ENCODE peak calls at places on chromosome 5, in seven cellular contexts. One of them, this sample, is unnamed.

GRCh38 chr5:22411950-22412349 is 441.2 kb downstream of the CDH12 start:
- DNase-seq in coronary artery: no peak
- DNase-seq in AG04450: no peak
- DNase-seq in type B pancreatic cell: no peak
- DNase-seq in MCF 10A: no peak
- DNase-seq in GM13977: no peak
- DNase-seq in heart right ventricle: no peak
- DNase-seq in this sample: no peak

GRCh38 chr5:176865964-176866363 is 33.2 kb downstream of the HK3 start:
- DNase-seq in type B pancreatic cell: no peak
- DNase-seq in GM13977: no peak
- DNase-seq in heart right ventricle: no peak
- DNase-seq in coronary artery: no peak
- DNase-seq in AG04450: no peak
- DNase-seq in MCF 10A: no peak
- DNase-seq in this sample: no peak

GRCh38 chr5:83343345-83343744 is 128.2 kb upstream of the VCAN start:
- DNase-seq in type B pancreatic cell: no peak
- DNase-seq in heart right ventricle: no peak
- DNase-seq in coronary artery: no peak
- DNase-seq in GM13977: no peak
- DNase-seq in AG04450: no peak
- DNase-seq in MCF 10A: no peak
- DNase-seq in this sample: no peak

GRCh38 chr5:149280124-149280523 is 8.5 kb downstream of the AFAP1L1 start:
- DNase-seq in MCF 10A: no peak
- DNase-seq in GM13977: no peak
- DNase-seq in heart right ventricle: no peak
- DNase-seq in type B pancreatic cell: no peak
- DNase-seq in AG04450: no peak
- DNase-seq in coronary artery: no peak
- DNase-seq in this sample: no peak

GRCh38 chr5:16411741-16412455 is 53.7 kb downstream of the ZNF622 start:
- DNase-seq in heart right ventricle: no peak
- DNase-seq in type B pancreatic cell: no peak
- DNase-seq in AG04450: no peak
- DNase-seq in MCF 10A: no peak
- DNase-seq in coronary artery: no peak
- DNase-seq in GM13977: no peak
- DNase-seq in this sample: no peak

GRCh38 chr5:178673801-178674200 is 47.0 kb upstream of the CLK4 start:
- DNase-seq in MCF 10A: peak; percentile 66
- DNase-seq in AG04450: no peak
- DNase-seq in type B pancreatic cell: no peak
- DNase-seq in heart right ventricle: no peak
- DNase-seq in coronary artery: no peak
- DNase-seq in GM13977: no peak
- DNase-seq in this sample: no peak

GRCh38 chr5:53969331-53969730 is 341.0 kb downstream of the ARL15 start:
- DNase-seq in type B pancreatic cell: no peak
- DNase-seq in MCF 10A: no peak
- DNase-seq in AG04450: no peak
- DNase-seq in coronary artery: no peak
- DNase-seq in GM13977: no peak
- DNase-seq in heart right ventricle: no peak
- DNase-seq in this sample: no peak

GRCh38 chr5:141135030-141135717 is at the start of gene PCDHB5:
- DNase-seq in heart right ventricle: peak; percentile 31
- DNase-seq in GM13977: no peak
- DNase-seq in MCF 10A: peak; percentile 18
- DNase-seq in type B pancreatic cell: no peak
- DNase-seq in AG04450: no peak
- DNase-seq in coronary artery: no peak
- DNase-seq in this sample: no peak

GRCh38 chr5:96668725-96669124 is 6.5 kb downstream of the CAST start:
- DNase-seq in coronary artery: no peak
- DNase-seq in type B pancreatic cell: no peak
- DNase-seq in AG04450: no peak
- DNase-seq in MCF 10A: no peak
- DNase-seq in GM13977: no peak
- DNase-seq in heart right ventricle: no peak
- DNase-seq in this sample: no peak

GRCh38 chr5:159198063-159199036 is 11.0 kb downstream of the RNF145 start:
- DNase-seq in MCF 10A: no peak
- DNase-seq in heart right ventricle: no peak
- DNase-seq in GM13977: peak; percentile 64
- DNase-seq in AG04450: no peak
- DNase-seq in type B pancreatic cell: no peak
- DNase-seq in coronary artery: no peak
- DNase-seq in this sample: no peak

GRCh38 chr5:179803651-179804598 is 2.7 kb downstream of the MGAT4B start:
- DNase-seq in MCF 10A: no peak
- DNase-seq in AG04450: no peak
- DNase-seq in heart right ventricle: no peak
- DNase-seq in coronary artery: no peak
- DNase-seq in type B pancreatic cell: no peak
- DNase-seq in GM13977: peak; percentile 39
- DNase-seq in this sample: no peak

GRCh38 chr5:80976985-80977384 is 16.8 kb downstream of the RASGRF2 start:
- DNase-seq in heart right ventricle: no peak
- DNase-seq in GM13977: no peak
- DNase-seq in type B pancreatic cell: no peak
- DNase-seq in coronary artery: no peak
- DNase-seq in AG04450: no peak
- DNase-seq in MCF 10A: no peak
- DNase-seq in this sample: no peak

GRCh38 chr5:172959824-172960799 is 888 bp downstream of the RPL26L1 start:
- DNase-seq in AG04450: no peak
- DNase-seq in MCF 10A: no peak
- DNase-seq in GM13977: no peak
- DNase-seq in heart right ventricle: no peak
- DNase-seq in coronary artery: peak; percentile 72
- DNase-seq in type B pancreatic cell: no peak
- DNase-seq in this sample: no peak

GRCh38 chr5:122093415-122093814 is 15.4 kb upstream of the LOX start:
- DNase-seq in type B pancreatic cell: no peak
- DNase-seq in coronary artery: no peak
- DNase-seq in MCF 10A: no peak
- DNase-seq in GM13977: no peak
- DNase-seq in AG04450: no peak
- DNase-seq in heart right ventricle: no peak
- DNase-seq in this sample: no peak

GRCh38 chr5:53109041-53109435 is 519 bp downstream of the MOCS2 start:
- DNase-seq in coronary artery: no peak
- DNase-seq in GM13977: peak; percentile 16
- DNase-seq in type B pancreatic cell: no peak
- DNase-seq in MCF 10A: peak; percentile 33
- DNase-seq in heart right ventricle: no peak
- DNase-seq in AG04450: no peak
- DNase-seq in this sample: no peak

GRCh38 chr5:6595405-6595804 is 37.4 kb downstream of the NSUN2 start:
- DNase-seq in AG04450: no peak
- DNase-seq in GM13977: no peak
- DNase-seq in coronary artery: no peak
- DNase-seq in type B pancreatic cell: no peak
- DNase-seq in heart right ventricle: no peak
- DNase-seq in MCF 10A: no peak
- DNase-seq in this sample: no peak

GRCh38 chr5:61329729-61330128 is 2.3 kb upstream of the ZSWIM6 start:
- DNase-seq in MCF 10A: peak; percentile 24
- DNase-seq in GM13977: peak; percentile 39
- DNase-seq in type B pancreatic cell: no peak
- DNase-seq in AG04450: no peak
- DNase-seq in coronary artery: no peak
- DNase-seq in heart right ventricle: no peak
- DNase-seq in this sample: no peak

GRCh38 chr5:72746736-72747135 is 69.7 kb upstream of the TNPO1 start:
- DNase-seq in type B pancreatic cell: no peak
- DNase-seq in AG04450: no peak
- DNase-seq in coronary artery: no peak
- DNase-seq in GM13977: no peak
- DNase-seq in MCF 10A: no peak
- DNase-seq in heart right ventricle: no peak
- DNase-seq in this sample: no peak

GRCh38 chr5:167295686-167296015 is 995.8 kb upstream of the WWC1 start:
- DNase-seq in coronary artery: no peak
- DNase-seq in MCF 10A: no peak
- DNase-seq in GM13977: no peak
- DNase-seq in type B pancreatic cell: no peak
- DNase-seq in heart right ventricle: no peak
- DNase-seq in AG04450: no peak
- DNase-seq in this sample: no peak

GRCh38 chr5:128085413-128085812 is 1.8 kb downstream of the SLC12A2 start:
- DNase-seq in type B pancreatic cell: no peak
- DNase-seq in AG04450: no peak
- DNase-seq in coronary artery: no peak
- DNase-seq in GM13977: no peak
- DNase-seq in heart right ventricle: no peak
- DNase-seq in MCF 10A: peak; percentile 9
- DNase-seq in this sample: no peak

GRCh38 chr5:128083811-128084227 is 253 bp downstream of the SLC12A2 start:
- DNase-seq in AG04450: no peak
- DNase-seq in coronary artery: peak; percentile 82
- DNase-seq in type B pancreatic cell: peak; percentile 82
- DNase-seq in heart right ventricle: no peak
- DNase-seq in MCF 10A: no peak
- DNase-seq in GM13977: peak; percentile 84
- DNase-seq in this sample: no peak

GRCh38 chr5:128082551-128083032 is 974 bp upstream of the SLC12A2 start:
- DNase-seq in type B pancreatic cell: peak; percentile 93
- DNase-seq in MCF 10A: no peak
- DNase-seq in coronary artery: no peak
- DNase-seq in AG04450: no peak
- DNase-seq in GM13977: no peak
- DNase-seq in heart right ventricle: no peak
- DNase-seq in this sample: no peak

GRCh38 chr5:128083033-128083810 is at the start of gene SLC12A2:
- DNase-seq in heart right ventricle: peak; percentile 93
- DNase-seq in coronary artery: peak; percentile 93
- DNase-seq in MCF 10A: peak; percentile 98
- DNase-seq in type B pancreatic cell: peak; percentile 82
- DNase-seq in AG04450: peak; percentile 92
- DNase-seq in GM13977: peak; percentile 90
- DNase-seq in this sample: peak; percentile 92

GRCh38 chr5:128084228-128085167 is 932 bp downstream of the SLC12A2 start:
- DNase-seq in type B pancreatic cell: peak; percentile 74
- DNase-seq in MCF 10A: peak; percentile 54
- DNase-seq in GM13977: peak; percentile 52
- DNase-seq in heart right ventricle: peak; percentile 26
- DNase-seq in coronary artery: peak; percentile 75
- DNase-seq in AG04450: no peak
- DNase-seq in this sample: peak; percentile 37
- TF ChIP-seq CTCF in type B pancreatic cell: no peak
- TF ChIP-seq CTCF in MCF 10A: no peak
- TF ChIP-seq CTCF in GM13977: no peak
- TF ChIP-seq CTCF in heart right ventricle: no peak
- TF ChIP-seq CTCF in coronary artery: no peak
- TF ChIP-seq CTCF in AG04450: no peak
- TF ChIP-seq CTCF in this sample: no peak

GRCh38 chr5:74943905-74944304 is 77.7 kb upstream of the FAM169A start:
- DNase-seq in heart right ventricle: no peak
- DNase-seq in type B pancreatic cell: no peak
- DNase-seq in AG04450: no peak
- DNase-seq in GM13977: no peak
- DNase-seq in MCF 10A: no peak
- DNase-seq in coronary artery: no peak
- DNase-seq in this sample: no peak
- TF ChIP-seq CTCF in heart right ventricle: no peak
- TF ChIP-seq CTCF in type B pancreatic cell: peak; percentile 37
- TF ChIP-seq CTCF in AG04450: peak; percentile 45
- TF ChIP-seq CTCF in GM13977: peak; percentile 22
- TF ChIP-seq CTCF in MCF 10A: no peak
- TF ChIP-seq CTCF in coronary artery: no peak
- TF ChIP-seq CTCF in this sample: no peak

GRCh38 chr5:37039824-37040223 is 163.3 kb downstream of the NIPBL start:
- DNase-seq in AG04450: no peak
- DNase-seq in heart right ventricle: no peak
- DNase-seq in coronary artery: no peak
- DNase-seq in MCF 10A: no peak
- DNase-seq in GM13977: no peak
- DNase-seq in type B pancreatic cell: no peak
- DNase-seq in this sample: no peak

GRCh38 chr5:37045703-37046102 is 169.1 kb downstream of the NIPBL start:
- DNase-seq in AG04450: no peak
- DNase-seq in coronary artery: no peak
- DNase-seq in type B pancreatic cell: no peak
- DNase-seq in GM13977: no peak
- DNase-seq in heart right ventricle: no peak
- DNase-seq in MCF 10A: no peak
- DNase-seq in this sample: no peak

GRCh38 chr5:37047947-37048346 is 171.4 kb downstream of the NIPBL start:
- DNase-seq in AG04450: no peak
- DNase-seq in type B pancreatic cell: no peak
- DNase-seq in MCF 10A: no peak
- DNase-seq in heart right ventricle: no peak
- DNase-seq in coronary artery: no peak
- DNase-seq in GM13977: no peak
- DNase-seq in this sample: no peak

GRCh38 chr5:37044120-37044519 is 167.6 kb downstream of the NIPBL start:
- DNase-seq in heart right ventricle: no peak
- DNase-seq in AG04450: no peak
- DNase-seq in coronary artery: no peak
- DNase-seq in MCF 10A: no peak
- DNase-seq in GM13977: no peak
- DNase-seq in type B pancreatic cell: no peak
- DNase-seq in this sample: no peak

GRCh38 chr5:37043693-37044092 is 167.1 kb downstream of the NIPBL start:
- DNase-seq in MCF 10A: peak; percentile 2
- DNase-seq in GM13977: no peak
- DNase-seq in heart right ventricle: no peak
- DNase-seq in AG04450: no peak
- DNase-seq in type B pancreatic cell: no peak
- DNase-seq in coronary artery: no peak
- DNase-seq in this sample: no peak
- TF ChIP-seq CTCF in MCF 10A: no peak
- TF ChIP-seq CTCF in GM13977: peak; percentile 28
- TF ChIP-seq CTCF in heart right ventricle: no peak
- TF ChIP-seq CTCF in AG04450: no peak
- TF ChIP-seq CTCF in type B pancreatic cell: peak; percentile 29
- TF ChIP-seq CTCF in coronary artery: no peak
- TF ChIP-seq CTCF in this sample: no peak

DNA sequence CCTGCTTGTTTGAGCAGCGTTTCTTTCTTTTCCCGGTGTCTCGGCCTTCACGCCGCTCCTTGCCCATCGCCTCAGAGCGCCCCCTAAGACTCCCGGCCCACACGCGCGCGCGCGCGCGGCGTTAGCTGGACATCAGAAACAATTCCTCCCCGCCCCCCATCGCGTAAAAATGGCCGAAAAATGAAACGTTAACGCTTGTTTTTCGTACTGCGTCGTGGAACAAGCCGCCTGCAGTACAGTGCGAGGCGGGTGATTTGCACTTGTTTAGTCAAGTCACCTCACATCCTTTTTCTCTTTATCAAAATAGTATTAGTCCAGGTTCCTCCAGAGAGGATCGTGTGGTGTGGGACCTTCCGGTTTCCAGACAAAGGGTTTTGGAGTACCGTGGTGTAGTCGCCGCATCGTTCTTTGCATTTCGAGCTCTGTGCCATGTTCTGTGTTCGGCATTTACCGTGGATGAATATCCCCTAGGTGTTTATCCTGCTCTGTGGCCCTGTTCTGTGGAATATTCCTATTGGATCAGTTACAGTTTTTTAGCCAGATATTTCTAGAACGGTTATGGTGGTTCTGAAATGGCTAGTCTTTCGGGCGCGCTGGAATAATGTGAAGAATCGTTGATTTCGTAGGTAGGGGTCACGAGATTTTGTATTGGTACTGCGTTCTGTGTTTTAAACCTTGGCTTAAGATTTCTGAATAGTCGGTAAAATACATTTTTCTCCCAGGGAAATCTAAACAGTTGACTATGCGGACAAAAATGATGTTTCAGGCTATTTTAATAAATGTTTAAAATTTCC is 1.0 kb downstream of the MATR3 start:
- DNase-seq in GM13977: no peak
- DNase-seq in type B pancreatic cell: peak; percentile 89
- DNase-seq in heart right ventricle: peak; percentile 83
- DNase-seq in AG04450: peak; percentile 52
- DNase-seq in MCF 10A: peak; percentile 84
- DNase-seq in coronary artery: peak; percentile 80
- DNase-seq in this sample: peak; percentile 88
- TF ChIP-seq CTCF in GM13977: peak; percentile 45
- TF ChIP-seq CTCF in type B pancreatic cell: peak; percentile 34
- TF ChIP-seq CTCF in heart right ventricle: peak; percentile 51
- TF ChIP-seq CTCF in AG04450: peak; percentile 58
- TF ChIP-seq CTCF in MCF 10A: no peak
- TF ChIP-seq CTCF in coronary artery: no peak
- TF ChIP-seq CTCF in this sample: peak; percentile 38

This sample was measured in Calu3.